ENCODE peak calls at places on chromosomes 2 and 18, in six cellular contexts. One of them, this sample, is unnamed.

GRCh38 chr2:11582526-11583202 is 48.8 kb downstream of the GREB1 start:
- DNase-seq in fibroblast of lung: peak; percentile 6
- DNase-seq in retina: peak; percentile 65
- DNase-seq in GM19239: peak; percentile 40
- DNase-seq in activated naive CD4-positive, alpha-beta T cell treated with Interleukin-2 at 50 U/mL for 16 hours: peak; percentile 67
- DNase-seq in WTC11: peak; percentile 84
- DNase-seq in this sample: peak; percentile 61

GRCh38 chr2:64586883-64587481 is 62.9 kb downstream of the AFTPH start:
- DNase-seq in GM19239: no peak
- DNase-seq in activated naive CD4-positive, alpha-beta T cell treated with Interleukin-2 at 50 U/mL for 16 hours: no peak
- DNase-seq in retina: peak; percentile 38
- DNase-seq in fibroblast of lung: peak; percentile 54
- DNase-seq in WTC11: no peak
- DNase-seq in this sample: no peak

GRCh38 chr2:165746501-165746900 is 47.5 kb downstream of the GALNT3 start:
- DNase-seq in fibroblast of lung: peak; percentile 15
- DNase-seq in activated naive CD4-positive, alpha-beta T cell treated with Interleukin-2 at 50 U/mL for 16 hours: no peak
- DNase-seq in retina: no peak
- DNase-seq in GM19239: no peak
- DNase-seq in WTC11: no peak
- DNase-seq in this sample: no peak

GRCh38 chr2:160062283-160063005 is at the start of gene PLA2R1:
- DNase-seq in GM19239: no peak
- DNase-seq in activated naive CD4-positive, alpha-beta T cell treated with Interleukin-2 at 50 U/mL for 16 hours: no peak
- DNase-seq in retina: peak; percentile 82
- DNase-seq in WTC11: peak; percentile 73
- DNase-seq in fibroblast of lung: peak; percentile 52
- DNase-seq in this sample: peak; percentile 15

GRCh38 chr2:47226124-47227040 is 71.3 kb upstream of the STPG4 start:
- DNase-seq in GM19239: no peak
- DNase-seq in fibroblast of lung: no peak
- DNase-seq in activated naive CD4-positive, alpha-beta T cell treated with Interleukin-2 at 50 U/mL for 16 hours: no peak
- DNase-seq in retina: peak; percentile 51
- DNase-seq in WTC11: no peak
- DNase-seq in this sample: no peak

GRCh38 chr2:30422437-30422805 is 24.6 kb upstream of the LCLAT1 start:
- DNase-seq in GM19239: no peak
- DNase-seq in fibroblast of lung: peak; percentile 49
- DNase-seq in retina: no peak
- DNase-seq in WTC11: no peak
- DNase-seq in activated naive CD4-positive, alpha-beta T cell treated with Interleukin-2 at 50 U/mL for 16 hours: peak; percentile 85
- DNase-seq in this sample: peak; percentile 28

GRCh38 chr2:231709981-231710750 is 1.8 kb downstream of the PTMA start:
- DNase-seq in GM19239: no peak
- DNase-seq in activated naive CD4-positive, alpha-beta T cell treated with Interleukin-2 at 50 U/mL for 16 hours: peak; percentile 89
- DNase-seq in WTC11: peak; percentile 76
- DNase-seq in retina: peak; percentile 91
- DNase-seq in fibroblast of lung: peak; percentile 77
- DNase-seq in this sample: peak; percentile 78

GRCh38 chr18:74290831-74291770 is 662 bp downstream of the CYB5A start:
- DNase-seq in WTC11: peak; percentile 77
- DNase-seq in retina: peak; percentile 50
- DNase-seq in GM19239: no peak
- DNase-seq in activated naive CD4-positive, alpha-beta T cell treated with Interleukin-2 at 50 U/mL for 16 hours: peak; percentile 15
- DNase-seq in fibroblast of lung: no peak
- DNase-seq in this sample: no peak

This sample was measured in GM12891.